ENCODE peak calls at places on chromosomes 5 and 9, in seven cellular contexts. N is stimulated activated naive CD8-positive, alpha-beta T cell treated with anti-CD3 and anti-CD28 coated beads, Interleukin-15, amount 100 ng/mL, for 72 hours; Q is LoVo; X is T-helper 9 cell; L is left cardiac atrium; I is T-helper 1 cell; G is mesothelial cell of epicardium. U is an unnamed sample.

GRCh38 chr5:179193746-179194145 is 133.6 kb downstream of the ZNF354C start:
- DNase-seq in G (no peak), N (no peak), L (peak; percentile 19), I (no peak), X (no peak), Q (no peak), U (no peak)

GRCh38 chr9:115015018-115015635 is 84.7 kb upstream of the TNFSF8 start:
- DNase-seq in I (no peak), G (no peak), L (no peak), N (no peak), Q (peak; percentile 50), X (no peak), U (no peak)

GRCh38 chr5:84725946-84726570 is 341.4 kb upstream of the EDIL3 start:
- DNase-seq in L (no peak), Q (no peak), I (no peak), N (no peak), X (no peak), G (no peak), U (no peak)

GRCh38 chr5:135489466-135490244 is 37.5 kb upstream of the TIFAB start:
- DNase-seq in N (no peak), G (no peak), I (no peak), L (no peak), X (no peak), Q (no peak), U (no peak)

GRCh38 chr5:118060833-118061232 is 927.5 kb downstream of the DTWD2 start:
- DNase-seq in Q (no peak), I (no peak), G (no peak), N (no peak), X (no peak), L (no peak), U (no peak)

GRCh38 chr9:124706685-124707084 is 64.4 kb downstream of the NR6A1 start:
- DNase-seq in X (no peak), L (no peak), N (no peak), G (no peak), I (no peak), Q (no peak), U (no peak)

GRCh38 chr5:37533851-37534250 is 154.7 kb downstream of the WDR70 start:
- DNase-seq in Q (no peak), I (no peak), X (no peak), N (no peak), L (no peak), G (no peak), U (no peak)

GRCh38 chr5:175814676-175815075 is 56.7 kb upstream of the CPLX2 start:
- DNase-seq in X (no peak), L (no peak), G (no peak), N (no peak), I (no peak), Q (peak; percentile 53), U (no peak)

GRCh38 chr5:15702102-15702501 is 202.1 kb downstream of the FBXL7 start:
- DNase-seq in G (no peak), N (no peak), L (no peak), X (no peak), Q (no peak), I (no peak), U (no peak)

GRCh38 chr5:8033261-8033660 is 164.3 kb downstream of the MTRR start:
- DNase-seq in G (no peak), I (no peak), L (no peak), Q (no peak), N (no peak), X (no peak), U (no peak)

U was measured in T follicular helper cell.